ENCODE peak calls at places on chromosomes 3 and 15, in ten cellular contexts. P is DMS 273 treated with DMSO at 0.1 percent for 48 hours; E is stimulated activated naive CD4-positive, alpha-beta T cell treated with Interleukin-2 at 50 U/mL for 16 hours; D is stimulated activated naive B cell treated with anti-CD40 and anti-IgM and Interleukin-4, amounts not matched to agents 10 μg/mL and 1 μg/mL and 100 μg/mL, for 72 hours; X is B cell; K is left cardiac atrium; Y is NCI-H1092; W is GM12865; U is glutamatergic neuron; L is fibroblast of pulmonary artery. B is an unnamed sample.

GRCh38 chr3:15241341-15241740 is 35.3 kb downstream of the CAPN7 start:
- DNase-seq in P (no peak), E (peak), D (no peak), X (peak), K (no peak), Y (no peak), W (peak), U (peak), L (peak), B (no peak)

GRCh38 chr3:101518421-101518871 is 5.4 kb upstream of the SENP7 start:
- DNase-seq in P (no peak), E (peak), D (no peak), X (no peak), K (no peak), Y (no peak), W (peak), U (no peak), L (no peak), B (no peak)

GRCh38 chr3:164155386-164155785 is 922.9 kb downstream of the SI start:
- DNase-seq in P (no peak), E (no peak), D (no peak), X (no peak), K (no peak), Y (no peak), W (no peak), U (no peak), L (no peak), B (no peak)

GRCh38 chr3:41200669-41201021 is 1.3 kb downstream of the CTNNB1 start:
- DNase-seq in P (no peak), E (no peak), D (no peak), X (no peak), K (no peak), Y (no peak), W (peak), U (no peak), L (peak), B (no peak)

GRCh38 chr3:45665101-45665572 is 24.1 kb upstream of the SACM1L start:
- DNase-seq in P (peak), E (peak), D (peak), X (no peak), K (no peak), Y (peak), W (peak), U (no peak), L (peak), B (no peak)

GRCh38 chr3:136624894-136625815 is 127.0 kb downstream of the STAG1 start:
- DNase-seq in P (no peak), E (no peak), D (no peak), X (no peak), K (no peak), Y (no peak), W (peak), U (no peak), L (peak), B (no peak)

GRCh38 chr3:146134348-146135117 is 26.5 kb downstream of the PLOD2 start:
- DNase-seq in P (peak), E (no peak), D (no peak), X (no peak), K (no peak), Y (no peak), W (no peak), U (no peak), L (no peak), B (no peak)

GRCh38 chr15:85542895-85543331 is 162.5 kb downstream of the AKAP13 start:
- DNase-seq in P (no peak), E (no peak), D (no peak), X (no peak), K (no peak), Y (no peak), W (peak), U (no peak), L (no peak), B (no peak)

GRCh38 chr3:31918179-31919165 is 62.6 kb downstream of the OSBPL10 start:
- DNase-seq in P (no peak), E (no peak), D (no peak), X (peak), K (no peak), Y (no peak), W (peak), U (no peak), L (peak), B (no peak)

GRCh38 chr3:129441782-129442181 is 1.8 kb downstream of the IFT122 start:
- DNase-seq in P (no peak), E (no peak), D (no peak), X (no peak), K (peak), Y (no peak), W (no peak), U (no peak), L (peak), B (no peak)

GRCh38 chr3:143443851-143444331 is 324.3 kb downstream of the CHST2 start:
- DNase-seq in P (no peak), E (peak), D (no peak), X (no peak), K (peak), Y (no peak), W (peak), U (no peak), L (peak), B (peak)

GRCh38 chr3:14424711-14425573 is 22.5 kb downstream of the SLC6A6 start:
- DNase-seq in P (no peak), E (peak), D (peak), X (no peak), K (no peak), Y (no peak), W (peak), U (no peak), L (no peak), B (no peak)

GRCh38 chr15:80093854-80094418 is 34.5 kb downstream of the ZFAND6 start:
- DNase-seq in P (no peak), E (no peak), D (no peak), X (no peak), K (peak), Y (no peak), W (no peak), U (peak), L (peak), B (no peak)

GRCh38 chr3:119230071-119230470 is 10.6 kb downstream of the B4GALT4 start:
- DNase-seq in P (no peak), E (no peak), D (no peak), X (no peak), K (no peak), Y (no peak), W (no peak), U (no peak), L (no peak), B (no peak)

GRCh38 chr3:195102609-195103467 is 168.1 kb downstream of the XXYLT1 start:
- DNase-seq in P (no peak), E (no peak), D (no peak), X (no peak), K (peak), Y (no peak), W (no peak), U (no peak), L (peak), B (peak)

GRCh38 chr3:102125994-102126368 is 276.7 kb downstream of the NFKBIZ start:
- DNase-seq in P (no peak), E (no peak), D (no peak), X (no peak), K (no peak), Y (no peak), W (no peak), U (no peak), L (no peak), B (no peak)

GRCh38 chr3:32703491-32703968 is 18.5 kb downstream of the CNOT10 start:
- DNase-seq in P (no peak), E (no peak), D (no peak), X (no peak), K (no peak), Y (no peak), W (no peak), U (no peak), L (peak), B (no peak)

GRCh38 chr3:134795776-134796312 is 784 bp downstream of the EPHB1 start:
- DNase-seq in P (no peak), E (no peak), D (no peak), X (peak), K (peak), Y (no peak), W (no peak), U (peak), L (peak), B (no peak)

GRCh38 chr3:139293665-139294023 is 50.2 kb upstream of the MRPS22 start:
- DNase-seq in P (no peak), E (no peak), D (no peak), X (no peak), K (no peak), Y (no peak), W (no peak), U (no peak), L (no peak), B (no peak)

GRCh38 chr3:36201546-36201945 is 178.8 kb upstream of the STAC start:
- DNase-seq in P (peak), E (no peak), D (no peak), X (no peak), K (no peak), Y (no peak), W (no peak), U (peak), L (no peak), B (no peak)

GRCh38 chr3:106688463-106688862 is 688.8 kb upstream of the CCDC54 start:
- DNase-seq in P (no peak), E (no peak), D (no peak), X (no peak), K (no peak), Y (no peak), W (no peak), U (no peak), L (peak), B (no peak)

GRCh38 chr3:178198329-178198728 is 337.9 kb upstream of the KCNMB2 start:
- DNase-seq in P (no peak), E (no peak), D (no peak), X (no peak), K (no peak), Y (no peak), W (no peak), U (no peak), L (peak), B (no peak)

GRCh38 chr3:172288625-172289024 is 159.6 kb downstream of the GHSR start:
- DNase-seq in P (no peak), E (no peak), D (no peak), X (no peak), K (no peak), Y (no peak), W (no peak), U (no peak), L (no peak), B (no peak)

GRCh38 chr3:140242818-140243276 is 307.9 kb downstream of the CLSTN2 start:
- DNase-seq in P (peak), E (no peak), D (no peak), X (no peak), K (no peak), Y (no peak), W (no peak), U (no peak), L (no peak), B (no peak)

GRCh38 chr15:25775317-25775912 is 87.7 kb downstream of the ATP10A start:
- DNase-seq in P (no peak), E (no peak), D (peak), X (no peak), K (peak), Y (no peak), W (peak), U (no peak), L (peak), B (no peak)

GRCh38 chr3:69354948-69355347 is 30.9 kb downstream of the FRMD4B start:
- DNase-seq in P (no peak), E (no peak), D (no peak), X (no peak), K (no peak), Y (no peak), W (no peak), U (no peak), L (no peak), B (no peak)

GRCh38 chr3:55327131-55327920 is 159.8 kb downstream of the WNT5A start:
- DNase-seq in P (no peak), E (no peak), D (no peak), X (no peak), K (no peak), Y (no peak), W (no peak), U (no peak), L (no peak), B (no peak)

GRCh38 chr3:139312959-139313358 is 30.9 kb upstream of the MRPS22 start:
- DNase-seq in P (no peak), E (no peak), D (no peak), X (no peak), K (no peak), Y (no peak), W (no peak), U (no peak), L (peak), B (no peak)

GRCh38 chr3:13494463-13495350 is 14.6 kb downstream of the HDAC11 start:
- DNase-seq in P (no peak), E (no peak), D (no peak), X (no peak), K (peak), Y (no peak), W (peak), U (peak), L (peak), B (no peak)

GRCh38 chr3:120129718-120130117 is 35.5 kb upstream of the GSK3B start:
- DNase-seq in P (no peak), E (no peak), D (no peak), X (no peak), K (no peak), Y (no peak), W (no peak), U (no peak), L (no peak), B (no peak)

GRCh38 chr3:45931476-45931875 is 11.8 kb upstream of the CXCR6 start:
- DNase-seq in P (peak), E (no peak), D (no peak), X (no peak), K (no peak), Y (no peak), W (no peak), U (no peak), L (no peak), B (no peak)

GRCh38 chr3:175778994-175779393 is 919.9 kb downstream of the NAALADL2 start:
- DNase-seq in P (no peak), E (no peak), D (no peak), X (no peak), K (no peak), Y (no peak), W (no peak), U (no peak), L (no peak), B (no peak)

GRCh38 chr15:99719096-99719541 is 14.1 kb downstream of the LYSMD4 start:
- DNase-seq in P (no peak), E (no peak), D (no peak), X (no peak), K (no peak), Y (no peak), W (peak), U (no peak), L (peak), B (no peak)

GRCh38 chr3:106862067-106862466 is 515.2 kb upstream of the CCDC54 start:
- DNase-seq in P (no peak), E (no peak), D (no peak), X (no peak), K (no peak), Y (no peak), W (no peak), U (no peak), L (peak), B (no peak)